ENCODE peak calls at places on chromosomes 12 and 14, in four cellular contexts. I is A549, Y is IMR-90, Q is SK-N-SH. C is an unnamed sample. For H3K9me3, the result is how much of the 10 kb centered on the place peaks cover.

GRCh38 chr12:109111775-109112491 is 4.5 kb upstream of the ACACB start:
- DNase-seq in Q (peak), I (peak), Y (peak), C (peak)

GRCh38 chr12:52865090-52865944 is 16.5 kb upstream of the KRT78 start:
- DNase-seq in Q (peak), I (peak), Y (peak), C (peak)

GRCh38 chr12:15322164-15323054 is at the start of gene PTPRO:
- DNase-seq in I (no peak), Y (no peak), Q (peak), C (no peak)

GRCh38 chr12:84786622-84787021 is 126.0 kb downstream of the SLC6A15 start:
- DNase-seq in Y (no peak), Q (no peak), I (no peak), C (no peak)

GRCh38 chr12:105986779-105987686 is 151.7 kb downstream of the NUAK1 start:
- DNase-seq in Y (peak), Q (no peak), I (no peak), C (no peak)

GRCh38 chr12:13686243-13686642 is 295.2 kb downstream of the GRIN2B start:
- DNase-seq in I (no peak), Q (no peak), Y (no peak), C (no peak)

GRCh38 chr14:65252471-65253255 is 150.3 kb upstream of the MAX start:
- DNase-seq in Q (no peak), Y (no peak), I (no peak), C (no peak)

GRCh38 chr12:32997471-32997870 is 100.9 kb upstream of the PKP2 start:
- DNase-seq in Q (no peak), Y (no peak), I (no peak), C (no peak)

GRCh38 chr12:81257952-81258551 is 180.2 kb downstream of the ACSS3 start:
- DNase-seq in I (no peak), Y (peak), Q (peak), C (peak)

GRCh38 chr14:54301349-54301748 is 95.5 kb upstream of the CDKN3 start:
- DNase-seq in Q (no peak), Y (no peak), I (no peak), C (no peak)

GRCh38 chr14:67853748-67854147 is 34.2 kb downstream of the RAD51B start:
- DNase-seq in Q (no peak), Y (no peak), I (no peak), C (no peak)

GRCh38 chr14:97408937-97409860 is 612.0 kb downstream of the VRK1 start:
- DNase-seq in Q (no peak), Y (no peak), I (no peak), C (no peak)

GRCh38 chr14:106556665-106557289 is 1030.4 kb downstream of the TMEM121 start:
- DNase-seq in Y (no peak), I (no peak), Q (peak), C (no peak)

GRCh38 chr14:50359631-50360030 is 37.0 kb downstream of the CDKL1 start:
- DNase-seq in Q (no peak), I (no peak), Y (no peak), C (no peak)
- TF ChIP-seq RAD21 in Q (no peak), I (no peak), Y (no peak), C (no peak)

DNA sequence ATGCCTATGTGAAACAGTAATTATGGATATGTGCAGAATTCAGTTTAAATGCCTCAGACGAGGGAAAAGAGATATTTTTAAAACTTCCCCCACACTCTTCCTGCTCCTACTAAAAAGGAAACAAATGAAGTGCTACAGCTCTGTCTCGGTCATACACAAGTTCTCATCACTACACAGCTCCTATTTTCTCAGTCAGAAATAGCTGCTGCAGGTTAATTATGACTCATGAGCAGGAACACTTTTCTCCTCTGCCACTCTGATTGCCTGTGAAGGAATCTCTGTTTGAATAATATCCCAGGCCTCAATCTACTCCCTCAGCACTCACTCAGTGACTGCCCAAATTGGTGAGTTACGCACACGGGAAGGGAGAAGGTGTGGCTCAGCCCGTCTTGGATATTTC is 703.6 kb upstream of the FLRT2 start:
- DNase-seq in Y (no peak), Q (no peak), I (no peak), C (no peak)
- H3K9me3 ChIP-seq in Y (under half), Q (under half), I (under half), C (under half)

DNA sequence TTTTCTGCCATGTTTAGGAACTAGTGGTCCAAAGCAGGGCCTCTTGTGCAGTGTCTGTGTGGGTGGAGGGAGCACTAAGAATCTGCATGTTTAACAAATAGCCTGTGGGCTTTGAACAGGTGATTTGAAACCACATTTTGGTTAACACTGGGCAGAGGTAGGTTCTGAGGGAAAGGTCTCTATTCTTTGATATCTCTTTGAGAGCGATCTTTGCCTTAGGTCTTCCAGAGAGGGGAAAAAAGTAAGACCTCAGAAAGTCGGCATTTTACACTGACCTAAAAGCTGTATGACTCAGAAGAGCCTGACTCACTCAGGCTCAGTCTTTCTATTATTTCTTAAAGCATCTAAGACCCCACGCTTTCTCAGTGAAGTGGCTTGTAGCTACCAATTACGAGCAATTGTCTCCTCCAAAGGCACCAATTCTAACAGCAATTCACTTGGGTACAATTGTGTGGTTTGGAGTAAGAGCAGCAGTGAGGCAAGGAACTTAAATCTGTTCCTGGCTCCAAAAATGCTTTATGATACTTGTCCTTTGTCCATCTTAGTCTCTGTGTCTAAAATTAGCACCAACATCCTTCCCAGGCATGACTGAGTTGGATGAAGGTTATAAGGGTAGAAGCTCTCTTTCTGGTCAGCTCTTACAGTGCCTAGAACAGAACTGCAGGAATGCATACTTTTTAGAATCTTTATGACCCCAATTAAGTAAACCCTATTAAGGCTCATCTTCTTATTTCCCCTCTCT is 8.8 kb downstream of the EIF2B2 start:
- DNase-seq in Q (no peak), I (no peak), Y (peak), C (no peak)
- H3K27ac ChIP-seq in Q (peak), I (no peak), Y (peak), C (no peak)

GRCh38 chr12:101963703-101964102 is 86.3 kb downstream of the DRAM1 start:
- DNase-seq in Y (no peak), I (no peak), Q (peak), C (no peak)

GRCh38 chr12:101968770-101969169 is 91.4 kb downstream of the DRAM1 start:
- DNase-seq in I (no peak), Y (no peak), Q (no peak), C (no peak)

GRCh38 chr12:101966496-101966895 is 89.1 kb downstream of the DRAM1 start:
- DNase-seq in I (no peak), Y (no peak), Q (no peak), C (no peak)

GRCh38 chr12:101962486-101962885 is 85.1 kb downstream of the DRAM1 start:
- DNase-seq in Q (no peak), I (no peak), Y (peak), C (no peak)

DNA sequence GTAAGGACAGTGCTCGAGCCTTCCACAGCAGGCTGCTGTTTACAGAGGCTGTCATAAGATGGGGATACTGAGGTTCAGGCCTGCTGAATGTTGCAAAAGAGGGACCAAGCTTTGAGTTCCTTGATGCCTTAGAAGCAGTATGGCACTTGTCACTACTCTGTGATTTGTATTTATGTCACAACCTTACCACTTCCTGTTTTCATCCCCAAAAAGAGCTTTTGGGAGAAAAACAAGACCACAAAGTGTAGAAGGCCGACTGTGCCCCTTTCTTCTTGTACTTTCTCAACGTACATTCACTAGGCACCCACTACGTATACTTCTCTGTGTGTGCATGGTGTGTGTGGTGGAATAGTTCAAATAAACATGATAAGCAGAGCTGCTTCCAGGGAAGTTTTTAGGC is 90.1 kb downstream of the DRAM1 start:
- DNase-seq in Q (no peak), I (no peak), Y (no peak), C (no peak)
- TF ChIP-seq RAD21 in Q (no peak), I (no peak), Y (no peak), C (no peak)

GRCh38 chr14:64191756-64192155 is 102.4 kb downstream of the ESR2 start:
- DNase-seq in I (no peak), Q (no peak), Y (peak), C (no peak)
- H3K9me3 ChIP-seq in I (under half), Q (under half), Y (under half), C (under half)

GRCh38 chr14:89564291-89564957 is 147.4 kb upstream of the FOXN3 start:
- DNase-seq in Y (no peak), I (no peak), Q (no peak), C (no peak)
- H3K27ac ChIP-seq in Y (no peak), I (no peak), Q (no peak), C (no peak)

GRCh38 chr14:75339059-75339458 is 60.4 kb downstream of the FOS start:
- DNase-seq in I (no peak), Y (peak), Q (no peak), C (no peak)
- TF ChIP-seq RAD21 in I (no peak), Y (no peak), Q (no peak), C (no peak)

GRCh38 chr14:98580131-98580678 is 691.8 kb downstream of the BCL11B start:
- DNase-seq in Q (no peak), Y (no peak), I (no peak), C (no peak)
- H3K9me3 ChIP-seq in Q (under half), Y (under half), I (under half), C (under half)